ENCODE peak calls at places on chromosome 10, in ten cellular contexts. One of them, this sample, is unnamed.
A peak's percentile ranks its signal among the peaks of the same experiment; 100 is the strongest.

GRCh38 chr10:17965649-17966048 is 13.9 kb downstream of the SLC39A12 start:
- DNase-seq in A549: no peak
- DNase-seq in IMR-90: no peak
- DNase-seq in heart right ventricle: no peak
- DNase-seq in ovary: no peak
- DNase-seq in neural progenitor cell: no peak
- DNase-seq in cardiac muscle cell: no peak
- DNase-seq in HCT116: no peak
- DNase-seq in kidney: no peak
- DNase-seq in hepatocyte: no peak
- DNase-seq in this sample: no peak

GRCh38 chr10:27822286-27822685 is 76.7 kb upstream of the MKX start:
- DNase-seq in A549: no peak
- DNase-seq in IMR-90: peak; percentile 58
- DNase-seq in heart right ventricle: no peak
- DNase-seq in ovary: no peak
- DNase-seq in neural progenitor cell: no peak
- DNase-seq in cardiac muscle cell: no peak
- DNase-seq in HCT116: no peak
- DNase-seq in kidney: no peak
- DNase-seq in hepatocyte: peak; percentile 10
- DNase-seq in this sample: no peak

GRCh38 chr10:122225324-122225723 is 45.8 kb upstream of the BTBD16 start:
- DNase-seq in A549: no peak
- DNase-seq in IMR-90: no peak
- DNase-seq in heart right ventricle: no peak
- DNase-seq in ovary: no peak
- DNase-seq in neural progenitor cell: no peak
- DNase-seq in cardiac muscle cell: no peak
- DNase-seq in HCT116: no peak
- DNase-seq in kidney: no peak
- DNase-seq in hepatocyte: no peak
- DNase-seq in this sample: no peak

GRCh38 chr10:68562666-68563522 is 2.8 kb downstream of the TET1 start:
- DNase-seq in A549: no peak
- DNase-seq in IMR-90: peak; percentile 78
- DNase-seq in heart right ventricle: no peak
- DNase-seq in ovary: no peak
- DNase-seq in neural progenitor cell: peak; percentile 67
- DNase-seq in cardiac muscle cell: peak; percentile 49
- DNase-seq in HCT116: no peak
- DNase-seq in kidney: no peak
- DNase-seq in hepatocyte: peak; percentile 40
- DNase-seq in this sample: no peak

GRCh38 chr10:14184841-14185500 is 145.8 kb downstream of the FRMD4A start:
- DNase-seq in A549: no peak
- DNase-seq in IMR-90: peak; percentile 32
- DNase-seq in heart right ventricle: no peak
- DNase-seq in ovary: no peak
- DNase-seq in neural progenitor cell: peak; percentile 54
- DNase-seq in cardiac muscle cell: peak; percentile 21
- DNase-seq in HCT116: no peak
- DNase-seq in kidney: no peak
- DNase-seq in hepatocyte: no peak
- DNase-seq in this sample: no peak

GRCh38 chr10:53580465-53580864 is 807.9 kb upstream of the MBL2 start:
- DNase-seq in A549: no peak
- DNase-seq in IMR-90: no peak
- DNase-seq in heart right ventricle: no peak
- DNase-seq in ovary: no peak
- DNase-seq in neural progenitor cell: no peak
- DNase-seq in cardiac muscle cell: no peak
- DNase-seq in HCT116: no peak
- DNase-seq in kidney: no peak
- DNase-seq in hepatocyte: no peak
- DNase-seq in this sample: no peak

GRCh38 chr10:44422631-44423030 is 37.7 kb upstream of the CXCL12 start:
- DNase-seq in A549: no peak
- DNase-seq in IMR-90: no peak
- DNase-seq in heart right ventricle: no peak
- DNase-seq in ovary: no peak
- DNase-seq in neural progenitor cell: no peak
- DNase-seq in cardiac muscle cell: no peak
- DNase-seq in HCT116: no peak
- DNase-seq in kidney: no peak
- DNase-seq in hepatocyte: no peak
- DNase-seq in this sample: no peak

GRCh38 chr10:6920072-6921019 is 340.3 kb upstream of the PRKCQ start:
- DNase-seq in A549: peak; percentile 72
- DNase-seq in IMR-90: peak; percentile 28
- DNase-seq in heart right ventricle: peak; percentile 62
- DNase-seq in ovary: peak; percentile 77
- DNase-seq in neural progenitor cell: peak; percentile 87
- DNase-seq in cardiac muscle cell: peak; percentile 83
- DNase-seq in HCT116: peak; percentile 23
- DNase-seq in kidney: peak; percentile 88
- DNase-seq in hepatocyte: peak; percentile 86
- DNase-seq in this sample: peak; percentile 80

GRCh38 chr10:129761573-129761972 is 202.5 kb downstream of the EBF3 start:
- DNase-seq in A549: no peak
- DNase-seq in IMR-90: no peak
- DNase-seq in heart right ventricle: no peak
- DNase-seq in ovary: no peak
- DNase-seq in neural progenitor cell: no peak
- DNase-seq in cardiac muscle cell: no peak
- DNase-seq in HCT116: no peak
- DNase-seq in kidney: peak; percentile 43
- DNase-seq in hepatocyte: no peak
- DNase-seq in this sample: peak; percentile 4

GRCh38 chr10:112815238-112816032 is 134.6 kb upstream of the TCF7L2 start:
- DNase-seq in A549: no peak
- DNase-seq in IMR-90: peak; percentile 67
- DNase-seq in heart right ventricle: no peak
- DNase-seq in ovary: no peak
- DNase-seq in neural progenitor cell: no peak
- DNase-seq in cardiac muscle cell: no peak
- DNase-seq in HCT116: no peak
- DNase-seq in kidney: peak; percentile 21
- DNase-seq in hepatocyte: peak; percentile 23
- DNase-seq in this sample: no peak

GRCh38 chr10:121926669-121927360 is 1.0 kb downstream of the ATE1 start:
- DNase-seq in A549: peak; percentile 31
- DNase-seq in IMR-90: no peak
- DNase-seq in heart right ventricle: no peak
- DNase-seq in ovary: no peak
- DNase-seq in neural progenitor cell: no peak
- DNase-seq in cardiac muscle cell: no peak
- DNase-seq in HCT116: no peak
- DNase-seq in kidney: no peak
- DNase-seq in hepatocyte: no peak
- DNase-seq in this sample: no peak

GRCh38 chr10:72503241-72503640 is 122.6 kb downstream of the MICU1 start:
- DNase-seq in A549: no peak
- DNase-seq in IMR-90: peak; percentile 69
- DNase-seq in heart right ventricle: no peak
- DNase-seq in ovary: no peak
- DNase-seq in neural progenitor cell: no peak
- DNase-seq in cardiac muscle cell: no peak
- DNase-seq in HCT116: no peak
- DNase-seq in kidney: no peak
- DNase-seq in hepatocyte: no peak
- DNase-seq in this sample: no peak

GRCh38 chr10:126094537-126094936 is 198.2 kb downstream of the FANK1 start:
- DNase-seq in A549: no peak
- DNase-seq in IMR-90: peak; percentile 42
- DNase-seq in heart right ventricle: no peak
- DNase-seq in ovary: no peak
- DNase-seq in neural progenitor cell: no peak
- DNase-seq in cardiac muscle cell: no peak
- DNase-seq in HCT116: no peak
- DNase-seq in kidney: no peak
- DNase-seq in hepatocyte: no peak
- DNase-seq in this sample: no peak

GRCh38 chr10:44944354-44944753 is 15.2 kb upstream of the RASSF4 start:
- DNase-seq in A549: no peak
- DNase-seq in IMR-90: no peak
- DNase-seq in heart right ventricle: no peak
- DNase-seq in ovary: no peak
- DNase-seq in neural progenitor cell: no peak
- DNase-seq in cardiac muscle cell: no peak
- DNase-seq in HCT116: no peak
- DNase-seq in kidney: no peak
- DNase-seq in hepatocyte: no peak
- DNase-seq in this sample: no peak

GRCh38 chr10:88347597-88348304 is 235.4 kb downstream of the RNLS start:
- DNase-seq in A549: no peak
- DNase-seq in IMR-90: no peak
- DNase-seq in heart right ventricle: no peak
- DNase-seq in ovary: no peak
- DNase-seq in neural progenitor cell: no peak
- DNase-seq in cardiac muscle cell: peak; percentile 19
- DNase-seq in HCT116: no peak
- DNase-seq in kidney: no peak
- DNase-seq in hepatocyte: no peak
- DNase-seq in this sample: no peak

GRCh38 chr10:64732372-64732715 is 1211.1 kb downstream of the REEP3 start:
- DNase-seq in A549: no peak
- DNase-seq in IMR-90: no peak
- DNase-seq in heart right ventricle: no peak
- DNase-seq in ovary: no peak
- DNase-seq in neural progenitor cell: no peak
- DNase-seq in cardiac muscle cell: peak; percentile 2
- DNase-seq in HCT116: no peak
- DNase-seq in kidney: no peak
- DNase-seq in hepatocyte: no peak
- DNase-seq in this sample: no peak

GRCh38 chr10:120221873-120222485 is 235.0 kb upstream of the PLPP4 start:
- DNase-seq in A549: peak; percentile 65
- DNase-seq in IMR-90: no peak
- DNase-seq in heart right ventricle: no peak
- DNase-seq in ovary: no peak
- DNase-seq in neural progenitor cell: peak; percentile 64
- DNase-seq in cardiac muscle cell: no peak
- DNase-seq in HCT116: peak; percentile 54
- DNase-seq in kidney: no peak
- DNase-seq in hepatocyte: peak; percentile 82
- DNase-seq in this sample: peak; percentile 44

GRCh38 chr10:22325948-22326702 is 5.2 kb downstream of the BMI1 start:
- DNase-seq in A549: no peak
- DNase-seq in IMR-90: peak; percentile 32
- DNase-seq in heart right ventricle: no peak
- DNase-seq in ovary: no peak
- DNase-seq in neural progenitor cell: peak; percentile 30
- DNase-seq in cardiac muscle cell: no peak
- DNase-seq in HCT116: no peak
- DNase-seq in kidney: no peak
- DNase-seq in hepatocyte: no peak
- DNase-seq in this sample: peak; percentile 43
- TF ChIP-seq CTCF in A549: no peak
- TF ChIP-seq CTCF in IMR-90: no peak
- TF ChIP-seq CTCF in heart right ventricle: peak; percentile 9
- TF ChIP-seq CTCF in ovary: no peak
- TF ChIP-seq CTCF in neural progenitor cell: peak; percentile 5
- TF ChIP-seq CTCF in cardiac muscle cell: no peak
- TF ChIP-seq CTCF in HCT116: no peak
- TF ChIP-seq CTCF in kidney: no peak
- TF ChIP-seq CTCF in hepatocyte: no peak
- TF ChIP-seq CTCF in this sample: no peak

GRCh38 chr10:22712246-22712958 is 2.0 kb downstream of the PIP4K2A start:
- DNase-seq in A549: no peak
- DNase-seq in IMR-90: peak; percentile 41
- DNase-seq in heart right ventricle: no peak
- DNase-seq in ovary: no peak
- DNase-seq in neural progenitor cell: no peak
- DNase-seq in cardiac muscle cell: no peak
- DNase-seq in HCT116: no peak
- DNase-seq in kidney: no peak
- DNase-seq in hepatocyte: no peak
- DNase-seq in this sample: no peak
- H3K27ac ChIP-seq in A549: peak overlapping the region; percentile 98
- H3K27ac ChIP-seq in IMR-90: no peak overlapping the region
- H3K27ac ChIP-seq in heart right ventricle: no peak overlapping the region
- H3K27ac ChIP-seq in ovary: no peak overlapping the region
- H3K27ac ChIP-seq in neural progenitor cell: no peak overlapping the region
- H3K27ac ChIP-seq in cardiac muscle cell: no peak overlapping the region
- H3K27ac ChIP-seq in HCT116: no peak overlapping the region
- H3K27ac ChIP-seq in kidney: peak overlapping the region; percentile 15
- H3K27ac ChIP-seq in hepatocyte: no peak overlapping the region
- H3K27ac ChIP-seq in this sample: no peak overlapping the region

DNA sequence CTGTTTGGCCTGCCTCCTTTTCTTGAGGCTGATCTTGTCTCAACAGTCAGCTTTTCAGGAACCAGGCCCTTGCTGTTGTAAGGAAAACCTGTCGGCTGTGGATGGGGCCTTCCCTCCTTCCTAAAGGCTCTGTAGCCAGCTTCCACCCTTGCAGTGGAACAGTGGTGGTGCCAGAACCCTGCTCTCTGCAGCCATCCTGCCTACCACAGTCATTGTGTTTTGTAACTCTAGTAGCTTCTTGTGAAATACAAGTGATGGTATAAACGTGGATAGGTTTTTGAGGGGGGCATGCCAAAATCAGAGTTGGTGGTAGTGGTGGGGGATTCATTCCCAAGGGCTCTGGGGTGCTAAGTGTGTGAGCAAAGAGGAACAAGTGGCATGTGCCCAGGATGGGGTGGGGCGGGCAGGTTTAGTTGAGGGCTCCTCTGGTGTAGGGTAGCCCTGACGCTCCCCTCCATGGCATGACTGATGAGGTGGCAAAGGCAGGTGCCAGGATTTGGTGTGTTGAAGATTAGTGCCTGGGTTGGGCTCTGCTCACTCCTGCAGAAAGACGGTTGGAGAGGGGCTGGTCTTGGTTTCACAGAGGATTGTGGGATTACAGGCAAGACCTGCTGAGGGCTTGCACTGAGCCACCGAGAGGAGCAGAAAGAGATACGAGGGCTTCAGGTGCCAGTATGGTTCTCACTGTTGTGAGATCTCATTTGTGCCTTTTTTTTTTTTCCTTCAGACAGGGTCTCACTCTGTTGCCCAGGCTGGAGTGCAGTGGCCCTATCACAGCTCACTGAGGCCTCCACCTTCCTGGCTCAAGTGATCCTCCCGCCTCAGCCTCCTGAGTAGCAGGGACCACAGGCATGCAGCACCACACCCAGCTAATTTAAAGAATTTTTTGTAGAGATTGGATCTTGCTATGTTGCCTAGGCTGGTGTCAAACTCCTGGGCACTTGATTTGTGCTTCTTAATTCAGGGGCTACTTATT is 7.4 kb downstream of the TSPAN14 start:
- DNase-seq in A549: no peak
- DNase-seq in IMR-90: no peak
- DNase-seq in heart right ventricle: no peak
- DNase-seq in ovary: peak; percentile 39
- DNase-seq in neural progenitor cell: no peak
- DNase-seq in cardiac muscle cell: no peak
- DNase-seq in HCT116: no peak
- DNase-seq in kidney: no peak
- DNase-seq in hepatocyte: no peak
- DNase-seq in this sample: no peak
- H3K4me1 ChIP-seq in A549: peaks cover 100% of the 10 kb centered on the region
- H3K4me1 ChIP-seq in IMR-90: peaks cover 50% of the 10 kb centered on the region
- H3K4me1 ChIP-seq in heart right ventricle: peaks cover 100% of the 10 kb centered on the region
- H3K4me1 ChIP-seq in ovary: peaks cover 48% of the 10 kb centered on the region
- H3K4me1 ChIP-seq in neural progenitor cell: peaks cover 87% of the 10 kb centered on the region
- H3K4me1 ChIP-seq in cardiac muscle cell: peaks cover 76% of the 10 kb centered on the region
- H3K4me1 ChIP-seq in HCT116: peaks cover 86% of the 10 kb centered on the region
- H3K4me1 ChIP-seq in kidney: peaks cover 78% of the 10 kb centered on the region
- H3K4me1 ChIP-seq in hepatocyte: peaks cover 89% of the 10 kb centered on the region
- H3K4me1 ChIP-seq in this sample: peaks cover 82% of the 10 kb centered on the region

GRCh38 chr10:99698504-99699080 is 33.3 kb downstream of the COX15 start:
- DNase-seq in A549: no peak
- DNase-seq in IMR-90: no peak
- DNase-seq in heart right ventricle: no peak
- DNase-seq in ovary: no peak
- DNase-seq in neural progenitor cell: no peak
- DNase-seq in cardiac muscle cell: no peak
- DNase-seq in HCT116: no peak
- DNase-seq in kidney: no peak
- DNase-seq in hepatocyte: no peak
- DNase-seq in this sample: no peak
- TF ChIP-seq CTCF in A549: no peak
- TF ChIP-seq CTCF in IMR-90: no peak
- TF ChIP-seq CTCF in heart right ventricle: no peak
- TF ChIP-seq CTCF in ovary: no peak
- TF ChIP-seq CTCF in neural progenitor cell: no peak
- TF ChIP-seq CTCF in cardiac muscle cell: peak; percentile 18
- TF ChIP-seq CTCF in HCT116: peak; percentile 20
- TF ChIP-seq CTCF in kidney: no peak
- TF ChIP-seq CTCF in hepatocyte: peak; percentile 5
- TF ChIP-seq CTCF in this sample: no peak

This sample was measured in testis.